ENCODE peak calls at places on chromosome 6, in five cellular contexts. O is fibroblast of lung, L is hepatocyte, Z is IMR-90, I is heart right ventricle. N is an unnamed sample.

GRCh38 chr6:143961868-143962643 is 46.0 kb downstream of the PLAGL1 start:
- DNase-seq in O (no peak), L (no peak), Z (no peak), I (no peak), N (no peak)

GRCh38 chr6:131281471-131282270 is 146.4 kb downstream of the AKAP7 start:
- DNase-seq in O (peak; percentile 79), L (no peak), Z (peak; percentile 17), I (peak; percentile 20), N (peak; percentile 16)

GRCh38 chr6:112933947-112934346 is 586.8 kb downstream of the RFPL4B start:
- DNase-seq in O (peak; percentile 23), L (no peak), Z (peak; percentile 57), I (no peak), N (no peak)

GRCh38 chr6:85669735-85670194 is 27.1 kb upstream of the SYNCRIP start:
- DNase-seq in O (peak; percentile 31), L (no peak), Z (peak; percentile 68), I (no peak), N (peak; percentile 46)

GRCh38 chr6:136506124-136506799 is 44.0 kb downstream of the MAP7 start:
- DNase-seq in O (no peak), L (no peak), Z (no peak), I (no peak), N (no peak)

GRCh38 chr6:134564705-134565104 is 246.8 kb upstream of the SGK1 start:
- DNase-seq in O (no peak), L (no peak), Z (no peak), I (no peak), N (no peak)

GRCh38 chr6:21780144-21780543 is 186.6 kb downstream of the SOX4 start:
- DNase-seq in O (no peak), L (no peak), Z (peak; percentile 40), I (no peak), N (no peak)

GRCh38 chr6:196543-196942 is 95.7 kb upstream of the DUSP22 start:
- DNase-seq in O (no peak), L (no peak), Z (no peak), I (no peak), N (no peak)

GRCh38 chr6:131744432-131744831 is 33.6 kb upstream of the CTAGE9 start:
- DNase-seq in O (no peak), L (no peak), Z (no peak), I (no peak), N (no peak)

GRCh38 chr6:36676142-36677058 is 2.1 kb upstream of the CDKN1A start:
- DNase-seq in O (peak; percentile 69), L (no peak), Z (peak; percentile 66), I (no peak), N (no peak)

GRCh38 chr6:25462235-25462897 is 183.2 kb downstream of the CARMIL1 start:
- DNase-seq in O (no peak), L (no peak), Z (no peak), I (no peak), N (no peak)

GRCh38 chr6:121430514-121431460 is 4.7 kb upstream of the GJA1 start:
- DNase-seq in O (peak; percentile 66), L (peak; percentile 59), Z (peak; percentile 54), I (no peak), N (no peak)

DNA sequence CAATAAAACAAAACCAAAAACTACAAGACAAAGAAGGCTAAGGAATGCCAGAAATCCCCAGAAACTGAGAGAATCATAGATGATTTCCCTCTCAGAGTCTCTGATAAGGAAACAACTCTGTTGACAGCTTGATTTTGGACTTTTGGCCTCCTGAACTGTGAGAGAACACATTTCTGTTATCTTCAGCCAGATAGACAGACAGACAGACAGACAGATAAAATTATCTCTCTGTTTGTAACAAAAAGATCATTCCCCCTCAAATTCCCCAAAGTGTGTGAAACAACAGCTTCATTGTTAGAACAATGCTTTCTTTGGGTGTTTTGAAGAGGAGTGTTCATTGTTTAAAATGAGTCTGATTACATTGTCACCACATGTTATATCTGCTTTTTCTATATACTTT is 148.2 kb downstream of the BCKDHB start:
- DNase-seq in O (no peak), L (no peak), Z (no peak), I (no peak), N (no peak)
- H3K27ac ChIP-seq in O (no peak overlapping the region), L (no peak overlapping the region), Z (no peak overlapping the region), I (no peak overlapping the region), N (no peak overlapping the region)

GRCh38 chr6:106750146-106750900 is 120.9 kb downstream of the QRSL1 start:
- DNase-seq in O (no peak), L (no peak), Z (no peak), I (no peak), N (no peak)

GRCh38 chr6:106751501-106752252 is 122.3 kb downstream of the QRSL1 start:
- DNase-seq in O (no peak), L (no peak), Z (peak; percentile 8), I (no peak), N (no peak)

GRCh38 chr6:106747139-106747538 is 117.8 kb downstream of the QRSL1 start:
- DNase-seq in O (no peak), L (no peak), Z (no peak), I (no peak), N (no peak)

GRCh38 chr6:106748547-106749207 is 119.3 kb downstream of the QRSL1 start:
- DNase-seq in O (no peak), L (no peak), Z (no peak), I (no peak), N (no peak)

DNA sequence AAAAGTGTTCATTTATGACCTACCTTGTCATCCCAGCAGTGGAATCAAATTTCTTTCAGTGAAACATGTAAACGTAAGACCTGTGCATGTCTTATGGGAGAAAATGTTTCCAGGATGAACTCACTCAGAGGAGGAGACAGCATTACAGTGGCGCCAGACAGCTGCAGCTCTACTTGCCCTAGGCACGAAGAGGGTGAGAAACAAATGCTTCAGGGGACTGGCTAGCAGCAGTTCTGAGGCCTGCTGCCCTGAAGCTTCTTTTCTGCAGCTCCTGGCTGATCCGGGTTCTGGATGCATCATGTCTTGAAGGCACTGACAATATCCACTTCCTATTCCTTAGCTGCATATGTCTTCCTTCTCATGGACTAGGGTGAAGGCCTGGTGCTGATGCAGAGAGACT is 120.2 kb downstream of the QRSL1 start:
- DNase-seq in O (no peak), L (no peak), Z (peak; percentile 30), I (no peak), N (no peak)
- H3K4me3 ChIP-seq in O (no peak overlapping the region), L (no peak overlapping the region), Z (no peak overlapping the region), I (no peak overlapping the region), N (no peak overlapping the region)

GRCh38 chr6:149446791-149447376 is 37.9 kb downstream of the ZC3H12D start:
- DNase-seq in O (no peak), L (no peak), Z (no peak), I (no peak), N (no peak)
- TF ChIP-seq CTCF in O (no peak), L (no peak), Z (no peak), I (no peak), N (peak; percentile 21)

GRCh38 chr6:33076406-33076934 is 680 bp downstream of the HLA-DPB1 start:
- DNase-seq in O (no peak), L (no peak), Z (no peak), I (no peak), N (no peak)
- H3K27ac ChIP-seq in O (no peak overlapping the region), L (no peak overlapping the region), Z (no peak overlapping the region), I (peak overlapping the region; percentile 87), N (no peak overlapping the region)

GRCh38 chr6:140931581-140931980 is 1201.1 kb upstream of the GJE1 start:
- DNase-seq in O (no peak), L (no peak), Z (no peak), I (no peak), N (no peak)
- H3K4me3 ChIP-seq in O (no peak overlapping the region), L (no peak overlapping the region), Z (no peak overlapping the region), I (no peak overlapping the region), N (no peak overlapping the region)

GRCh38 chr6:53795254-53795701 is 473 bp downstream of the LRRC1 start:
- DNase-seq in O (no peak), L (no peak), Z (no peak), I (no peak), N (no peak)
- TF ChIP-seq CTCF in O (no peak), L (no peak), Z (no peak), I (no peak), N (no peak)

DNA sequence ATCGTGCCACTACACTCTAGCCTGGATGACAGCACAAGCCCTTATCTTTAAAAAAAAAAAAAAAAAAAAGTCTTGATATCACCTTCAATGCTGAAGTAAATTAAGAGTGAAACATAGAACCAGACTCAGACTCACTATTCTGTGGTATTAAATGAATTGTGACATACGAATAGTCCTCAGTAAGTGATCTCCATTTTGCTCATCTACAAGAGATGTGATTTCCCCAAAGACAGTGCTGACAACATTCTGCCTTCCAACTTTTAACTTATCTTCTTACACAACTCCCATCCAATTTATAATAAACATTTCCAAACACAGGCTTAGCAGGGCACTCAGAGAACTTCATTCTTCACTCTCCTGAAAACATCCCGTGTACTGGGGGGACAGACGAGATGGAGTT is 8.0 kb downstream of the ZBTB24 start:
- DNase-seq in O (no peak), L (no peak), Z (no peak), I (no peak), N (no peak)
- H3K27ac ChIP-seq in O (no peak overlapping the region), L (no peak overlapping the region), Z (no peak overlapping the region), I (no peak overlapping the region), N (no peak overlapping the region)

DNA sequence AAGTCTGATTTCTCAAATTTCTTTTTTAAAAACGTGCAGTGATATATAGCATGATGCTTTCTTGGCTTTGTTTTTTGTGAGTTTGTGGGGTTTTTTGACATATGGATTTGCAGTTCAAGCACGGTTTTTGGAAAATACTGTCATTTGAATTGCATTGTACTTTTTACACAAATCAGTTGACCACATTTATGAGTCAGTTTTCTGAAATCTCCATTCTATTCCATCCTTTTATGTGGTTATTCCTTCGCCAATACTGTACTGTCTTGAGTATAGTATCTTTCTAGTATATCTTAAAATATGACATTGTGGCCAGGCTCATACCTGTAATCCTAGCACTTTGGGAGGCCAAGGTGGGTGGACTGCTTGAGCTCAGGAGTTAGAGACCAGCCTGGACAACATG is 890.0 kb upstream of the CITED2 start:
- DNase-seq in O (no peak), L (no peak), Z (peak; percentile 19), I (no peak), N (no peak)
- H3K4me3 ChIP-seq in O (no peak overlapping the region), L (no peak overlapping the region), Z (no peak overlapping the region), I (no peak overlapping the region), N (no peak overlapping the region)

N was measured in brain microvascular endothelial cell.